ENCODE peak calls at places on chromosomes 3 and 15, in eight cellular contexts. One of them, this sample, is unnamed.

GRCh38 chr3:128503164-128503651 is 10.2 kb upstream of the GATA2 start:
- DNase-seq in H9: peak
- DNase-seq in testis: peak
- DNase-seq in ascending aorta: no peak
- DNase-seq in brain microvascular endothelial cell: no peak
- DNase-seq in left lung: no peak
- DNase-seq in uterus: no peak
- DNase-seq in coronary artery: peak
- DNase-seq in this sample: no peak

GRCh38 chr3:127665586-127665985 is 7.2 kb upstream of the ABTB1 start:
- DNase-seq in H9: no peak
- DNase-seq in testis: no peak
- DNase-seq in ascending aorta: peak
- DNase-seq in brain microvascular endothelial cell: no peak
- DNase-seq in left lung: no peak
- DNase-seq in uterus: no peak
- DNase-seq in coronary artery: peak
- DNase-seq in this sample: no peak

GRCh38 chr3:148551767-148552260 is 145.9 kb upstream of the AGTR1 start:
- DNase-seq in H9: no peak
- DNase-seq in testis: no peak
- DNase-seq in ascending aorta: no peak
- DNase-seq in brain microvascular endothelial cell: peak
- DNase-seq in left lung: no peak
- DNase-seq in uterus: no peak
- DNase-seq in coronary artery: no peak
- DNase-seq in this sample: no peak

GRCh38 chr3:11212784-11213183 is 58.5 kb downstream of the HRH1 start:
- DNase-seq in H9: no peak
- DNase-seq in testis: no peak
- DNase-seq in ascending aorta: no peak
- DNase-seq in brain microvascular endothelial cell: no peak
- DNase-seq in left lung: no peak
- DNase-seq in uterus: no peak
- DNase-seq in coronary artery: no peak
- DNase-seq in this sample: no peak

GRCh38 chr15:77739591-77740378 is 107.1 kb upstream of the LINGO1 start:
- DNase-seq in H9: peak
- DNase-seq in testis: no peak
- DNase-seq in ascending aorta: no peak
- DNase-seq in brain microvascular endothelial cell: no peak
- DNase-seq in left lung: no peak
- DNase-seq in uterus: no peak
- DNase-seq in coronary artery: no peak
- DNase-seq in this sample: no peak

GRCh38 chr15:66161108-66161507 is 92.4 kb downstream of the MEGF11 start:
- DNase-seq in H9: no peak
- DNase-seq in testis: no peak
- DNase-seq in ascending aorta: no peak
- DNase-seq in brain microvascular endothelial cell: no peak
- DNase-seq in left lung: no peak
- DNase-seq in uterus: no peak
- DNase-seq in coronary artery: no peak
- DNase-seq in this sample: no peak

GRCh38 chr3:30747771-30748281 is 141.4 kb downstream of the TGFBR2 start:
- DNase-seq in H9: no peak
- DNase-seq in testis: no peak
- DNase-seq in ascending aorta: no peak
- DNase-seq in brain microvascular endothelial cell: peak
- DNase-seq in left lung: no peak
- DNase-seq in uterus: no peak
- DNase-seq in coronary artery: no peak
- DNase-seq in this sample: no peak

GRCh38 chr3:2950159-2950558 is 160.0 kb downstream of the IL5RA start:
- DNase-seq in H9: no peak
- DNase-seq in testis: no peak
- DNase-seq in ascending aorta: no peak
- DNase-seq in brain microvascular endothelial cell: no peak
- DNase-seq in left lung: no peak
- DNase-seq in uterus: no peak
- DNase-seq in coronary artery: no peak
- DNase-seq in this sample: no peak

GRCh38 chr15:84844964-84845363 is 27.8 kb downstream of the ALPK3 start:
- DNase-seq in H9: no peak
- DNase-seq in testis: no peak
- DNase-seq in ascending aorta: peak
- DNase-seq in brain microvascular endothelial cell: no peak
- DNase-seq in left lung: no peak
- DNase-seq in uterus: no peak
- DNase-seq in coronary artery: no peak
- DNase-seq in this sample: no peak

GRCh38 chr3:74693216-74693615 is 78.8 kb upstream of the CNTN3 start:
- DNase-seq in H9: no peak
- DNase-seq in testis: no peak
- DNase-seq in ascending aorta: no peak
- DNase-seq in brain microvascular endothelial cell: no peak
- DNase-seq in left lung: no peak
- DNase-seq in uterus: no peak
- DNase-seq in coronary artery: no peak
- DNase-seq in this sample: no peak

GRCh38 chr3:2156244-2156847 is 57.7 kb downstream of the CNTN4 start:
- DNase-seq in H9: peak
- DNase-seq in testis: peak
- DNase-seq in ascending aorta: no peak
- DNase-seq in brain microvascular endothelial cell: no peak
- DNase-seq in left lung: peak
- DNase-seq in uterus: no peak
- DNase-seq in coronary artery: no peak
- DNase-seq in this sample: peak

GRCh38 chr3:10410383-10411002 is 89.6 kb upstream of the SEC13 start:
- DNase-seq in H9: no peak
- DNase-seq in testis: no peak
- DNase-seq in ascending aorta: no peak
- DNase-seq in brain microvascular endothelial cell: no peak
- DNase-seq in left lung: peak
- DNase-seq in uterus: no peak
- DNase-seq in coronary artery: no peak
- DNase-seq in this sample: no peak

GRCh38 chr3:123341871-123342630 is 106.8 kb downstream of the ADCY5 start:
- DNase-seq in H9: no peak
- DNase-seq in testis: peak
- DNase-seq in ascending aorta: no peak
- DNase-seq in brain microvascular endothelial cell: no peak
- DNase-seq in left lung: no peak
- DNase-seq in uterus: no peak
- DNase-seq in coronary artery: peak
- DNase-seq in this sample: no peak

GRCh38 chr3:158313344-158313927 is 203.5 kb downstream of the RSRC1 start:
- DNase-seq in H9: no peak
- DNase-seq in testis: no peak
- DNase-seq in ascending aorta: no peak
- DNase-seq in brain microvascular endothelial cell: peak
- DNase-seq in left lung: no peak
- DNase-seq in uterus: no peak
- DNase-seq in coronary artery: no peak
- DNase-seq in this sample: peak

GRCh38 chr15:68807249-68807648 is 13.4 kb downstream of the ANP32A start:
- DNase-seq in H9: no peak
- DNase-seq in testis: no peak
- DNase-seq in ascending aorta: peak
- DNase-seq in brain microvascular endothelial cell: no peak
- DNase-seq in left lung: no peak
- DNase-seq in uterus: no peak
- DNase-seq in coronary artery: peak
- DNase-seq in this sample: no peak

GRCh38 chr15:51163843-51164242 is 69.1 kb upstream of the TNFAIP8L3 start:
- DNase-seq in H9: peak
- DNase-seq in testis: no peak
- DNase-seq in ascending aorta: no peak
- DNase-seq in brain microvascular endothelial cell: no peak
- DNase-seq in left lung: no peak
- DNase-seq in uterus: no peak
- DNase-seq in coronary artery: no peak
- DNase-seq in this sample: no peak

GRCh38 chr3:100953103-100953502 is 40.1 kb downstream of the ABI3BP start:
- DNase-seq in H9: no peak
- DNase-seq in testis: no peak
- DNase-seq in ascending aorta: no peak
- DNase-seq in brain microvascular endothelial cell: no peak
- DNase-seq in left lung: no peak
- DNase-seq in uterus: no peak
- DNase-seq in coronary artery: no peak
- DNase-seq in this sample: no peak
- TF ChIP-seq CTCF in H9: peak
- TF ChIP-seq CTCF in testis: no peak
- TF ChIP-seq CTCF in ascending aorta: no peak
- TF ChIP-seq CTCF in brain microvascular endothelial cell: no peak
- TF ChIP-seq CTCF in left lung: no peak
- TF ChIP-seq CTCF in uterus: no peak
- TF ChIP-seq CTCF in coronary artery: no peak
- TF ChIP-seq CTCF in this sample: no peak

GRCh38 chr15:57111002-57111401 is 192.6 kb downstream of the TCF12 start:
- DNase-seq in H9: no peak
- DNase-seq in testis: no peak
- DNase-seq in ascending aorta: no peak
- DNase-seq in brain microvascular endothelial cell: no peak
- DNase-seq in left lung: no peak
- DNase-seq in uterus: no peak
- DNase-seq in coronary artery: no peak
- DNase-seq in this sample: no peak
- TF ChIP-seq CTCF in H9: no peak
- TF ChIP-seq CTCF in testis: no peak
- TF ChIP-seq CTCF in ascending aorta: no peak
- TF ChIP-seq CTCF in brain microvascular endothelial cell: peak
- TF ChIP-seq CTCF in left lung: no peak
- TF ChIP-seq CTCF in uterus: no peak
- TF ChIP-seq CTCF in coronary artery: no peak
- TF ChIP-seq CTCF in this sample: no peak

GRCh38 chr3:52039846-52040245 is 16.5 kb downstream of the DUSP7 start:
- DNase-seq in H9: no peak
- DNase-seq in testis: peak
- DNase-seq in ascending aorta: peak
- DNase-seq in brain microvascular endothelial cell: no peak
- DNase-seq in left lung: peak
- DNase-seq in uterus: no peak
- DNase-seq in coronary artery: no peak
- DNase-seq in this sample: no peak
- TF ChIP-seq CTCF in H9: no peak
- TF ChIP-seq CTCF in testis: no peak
- TF ChIP-seq CTCF in ascending aorta: no peak
- TF ChIP-seq CTCF in brain microvascular endothelial cell: no peak
- TF ChIP-seq CTCF in left lung: no peak
- TF ChIP-seq CTCF in uterus: no peak
- TF ChIP-seq CTCF in coronary artery: no peak
- TF ChIP-seq CTCF in this sample: no peak

DNA sequence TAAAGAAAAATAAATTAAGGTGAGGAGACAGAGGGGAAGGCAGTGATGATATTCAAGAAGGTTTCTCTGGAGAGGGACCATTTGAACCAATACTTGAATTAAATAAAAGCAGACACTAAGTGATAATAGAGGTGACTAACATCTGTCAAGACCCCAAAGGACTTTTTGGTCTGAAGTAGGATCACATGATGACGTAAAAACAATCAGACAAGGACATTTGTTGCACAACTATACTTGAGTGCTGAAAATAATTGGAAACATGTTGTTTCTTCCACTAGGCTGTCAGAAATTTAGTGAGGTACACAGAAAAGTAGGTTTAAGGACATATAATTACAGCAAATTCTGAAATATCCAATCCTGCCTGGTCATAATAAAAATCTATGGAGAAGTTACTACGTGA is 179.5 kb downstream of the WNT5A start:
- DNase-seq in H9: no peak
- DNase-seq in testis: no peak
- DNase-seq in ascending aorta: no peak
- DNase-seq in brain microvascular endothelial cell: no peak
- DNase-seq in left lung: no peak
- DNase-seq in uterus: no peak
- DNase-seq in coronary artery: no peak
- DNase-seq in this sample: no peak
- TF ChIP-seq CTCF in H9: no peak
- TF ChIP-seq CTCF in testis: no peak
- TF ChIP-seq CTCF in ascending aorta: no peak
- TF ChIP-seq CTCF in brain microvascular endothelial cell: no peak
- TF ChIP-seq CTCF in left lung: no peak
- TF ChIP-seq CTCF in uterus: no peak
- TF ChIP-seq CTCF in coronary artery: no peak
- TF ChIP-seq CTCF in this sample: no peak